ENCODE peak calls at places on chromosomes 1 and 21, in six cellular contexts. S, Q, T, N, I and O are unnamed samples.

GRCh38 chr1:245503548-245503947 is 348.8 kb downstream of the KIF26B start:
- DNase-seq in N (no peak), I (no peak), S (no peak), T (no peak), Q (no peak), O (no peak)

GRCh38 chr1:39680751-39681150 is 8.8 kb upstream of the NT5C1A start:
- DNase-seq in T (no peak), S (no peak), I (no peak), N (no peak), Q (no peak), O (no peak)

GRCh38 chr1:43711524-43712386 is 4.4 kb downstream of the ST3GAL3 start:
- DNase-seq in I (no peak), N (no peak), Q (peak; percentile 13), T (no peak), S (no peak), O (no peak)

GRCh38 chr1:151994956-151995355 is 1.3 kb upstream of the S100A10 start:
- DNase-seq in N (no peak), Q (no peak), S (no peak), I (no peak), T (no peak), O (no peak)

GRCh38 chr1:56064705-56065104 is 514.7 kb downstream of the PLPP3 start:
- DNase-seq in S (no peak), T (no peak), I (no peak), Q (no peak), N (no peak), O (no peak)

GRCh38 chr1:94562502-94563260 is 21.1 kb upstream of the F3 start:
- DNase-seq in S (no peak), T (no peak), I (no peak), N (no peak), Q (no peak), O (no peak)

GRCh38 chr1:85316324-85316723 is 39.9 kb upstream of the BCL10 start:
- DNase-seq in N (no peak), I (no peak), T (no peak), Q (no peak), S (no peak), O (no peak)

GRCh38 chr21:35048183-35048601 is 910 bp downstream of the RUNX1 start:
- DNase-seq in N (peak; percentile 90), Q (no peak), T (no peak), S (no peak), I (no peak), O (no peak)

GRCh38 chr1:72282271-72282656 is at the start of gene NEGR1:
- DNase-seq in Q (peak; percentile 46), I (no peak), N (peak; percentile 85), T (no peak), S (no peak), O (no peak)

GRCh38 chr21:43312751-43313169 is 114.2 kb downstream of the SIK1 start:
- DNase-seq in S (peak; percentile 46), I (no peak), Q (no peak), T (no peak), N (no peak), O (no peak)

GRCh38 chr1:110228386-110228785 is 18.3 kb downstream of the KCNC4 start:
- DNase-seq in Q (no peak), S (no peak), T (no peak), I (no peak), N (no peak), O (no peak)

GRCh38 chr1:165426745-165427144 is 18.2 kb downstream of the RXRG start:
- DNase-seq in T (no peak), Q (no peak), N (no peak), I (no peak), S (no peak), O (no peak)

GRCh38 chr1:174286042-174286441 is 126.7 kb downstream of the RABGAP1L start:
- DNase-seq in Q (no peak), I (no peak), S (no peak), T (no peak), N (no peak), O (no peak)

GRCh38 chr1:196933531-196934189 is 9.9 kb upstream of the CFHR2 start:
- DNase-seq in I (no peak), Q (no peak), N (peak; percentile 67), T (no peak), S (no peak), O (no peak)

GRCh38 chr1:199799116-199799515 is 228.4 kb upstream of the NR5A2 start:
- DNase-seq in N (no peak), I (no peak), Q (no peak), S (no peak), T (no peak), O (no peak)